ENCODE peak calls at places on chromosomes 3 and 15, in ten cellular contexts. One of them, this sample, is unnamed.

GRCh38 chr3:27521872-27522265 is 37.7 kb upstream of the SLC4A7 start:
- DNase-seq in activated T-cell treated with anti-CD3 and anti-CD28 coated beads for 1 hour: no peak
- DNase-seq in NCI-H1105 treated with DMSO at 0.1 percent for 48 hours: no peak
- DNase-seq in head of caudate nucleus: no peak
- DNase-seq in upper lobe of right lung: no peak
- DNase-seq in lower lobe of right lung: no peak
- DNase-seq in dorsolateral prefrontal cortex: no peak
- DNase-seq in endothelial cell: no peak
- DNase-seq in islet precursor cell: no peak
- DNase-seq in posterior cingulate gyrus: no peak
- DNase-seq in this sample: no peak

GRCh38 chr15:31016446-31016915 is 25.1 kb upstream of the MTMR10 start:
- DNase-seq in activated T-cell treated with anti-CD3 and anti-CD28 coated beads for 1 hour: no peak
- DNase-seq in NCI-H1105 treated with DMSO at 0.1 percent for 48 hours: no peak
- DNase-seq in head of caudate nucleus: no peak
- DNase-seq in upper lobe of right lung: no peak
- DNase-seq in lower lobe of right lung: no peak
- DNase-seq in dorsolateral prefrontal cortex: no peak
- DNase-seq in endothelial cell: no peak
- DNase-seq in islet precursor cell: no peak
- DNase-seq in posterior cingulate gyrus: no peak
- DNase-seq in this sample: no peak

GRCh38 chr3:16800361-16800760 is 84.4 kb upstream of the PLCL2 start:
- DNase-seq in activated T-cell treated with anti-CD3 and anti-CD28 coated beads for 1 hour: no peak
- DNase-seq in NCI-H1105 treated with DMSO at 0.1 percent for 48 hours: no peak
- DNase-seq in head of caudate nucleus: no peak
- DNase-seq in upper lobe of right lung: no peak
- DNase-seq in lower lobe of right lung: no peak
- DNase-seq in dorsolateral prefrontal cortex: no peak
- DNase-seq in endothelial cell: no peak
- DNase-seq in islet precursor cell: no peak
- DNase-seq in posterior cingulate gyrus: no peak
- DNase-seq in this sample: no peak

GRCh38 chr15:28889346-28889745 is 3.6 kb downstream of the APBA2 start:
- DNase-seq in activated T-cell treated with anti-CD3 and anti-CD28 coated beads for 1 hour: no peak
- DNase-seq in NCI-H1105 treated with DMSO at 0.1 percent for 48 hours: no peak
- DNase-seq in head of caudate nucleus: no peak
- DNase-seq in upper lobe of right lung: no peak
- DNase-seq in lower lobe of right lung: no peak
- DNase-seq in dorsolateral prefrontal cortex: no peak
- DNase-seq in endothelial cell: no peak
- DNase-seq in islet precursor cell: no peak
- DNase-seq in posterior cingulate gyrus: no peak
- DNase-seq in this sample: no peak

GRCh38 chr3:86175051-86175536 is 815.9 kb downstream of the VGLL3 start:
- DNase-seq in activated T-cell treated with anti-CD3 and anti-CD28 coated beads for 1 hour: no peak
- DNase-seq in NCI-H1105 treated with DMSO at 0.1 percent for 48 hours: peak; percentile 7
- DNase-seq in head of caudate nucleus: no peak
- DNase-seq in upper lobe of right lung: no peak
- DNase-seq in lower lobe of right lung: no peak
- DNase-seq in dorsolateral prefrontal cortex: no peak
- DNase-seq in endothelial cell: no peak
- DNase-seq in islet precursor cell: peak; percentile 54
- DNase-seq in posterior cingulate gyrus: no peak
- DNase-seq in this sample: no peak

GRCh38 chr15:38589502-38589901 is 24.9 kb upstream of the RASGRP1 start:
- DNase-seq in activated T-cell treated with anti-CD3 and anti-CD28 coated beads for 1 hour: no peak
- DNase-seq in NCI-H1105 treated with DMSO at 0.1 percent for 48 hours: no peak
- DNase-seq in head of caudate nucleus: no peak
- DNase-seq in upper lobe of right lung: no peak
- DNase-seq in lower lobe of right lung: no peak
- DNase-seq in dorsolateral prefrontal cortex: no peak
- DNase-seq in endothelial cell: no peak
- DNase-seq in islet precursor cell: peak; percentile 89
- DNase-seq in posterior cingulate gyrus: no peak
- DNase-seq in this sample: peak; percentile 47

GRCh38 chr3:63559884-63560283 is 92.6 kb upstream of the SNTN start:
- DNase-seq in activated T-cell treated with anti-CD3 and anti-CD28 coated beads for 1 hour: no peak
- DNase-seq in NCI-H1105 treated with DMSO at 0.1 percent for 48 hours: no peak
- DNase-seq in head of caudate nucleus: no peak
- DNase-seq in upper lobe of right lung: no peak
- DNase-seq in lower lobe of right lung: no peak
- DNase-seq in dorsolateral prefrontal cortex: no peak
- DNase-seq in endothelial cell: no peak
- DNase-seq in islet precursor cell: no peak
- DNase-seq in posterior cingulate gyrus: no peak
- DNase-seq in this sample: no peak

GRCh38 chr3:133996996-133997395 is 32.7 kb downstream of the SLCO2A1 start:
- DNase-seq in activated T-cell treated with anti-CD3 and anti-CD28 coated beads for 1 hour: no peak
- DNase-seq in NCI-H1105 treated with DMSO at 0.1 percent for 48 hours: no peak
- DNase-seq in head of caudate nucleus: no peak
- DNase-seq in upper lobe of right lung: no peak
- DNase-seq in lower lobe of right lung: no peak
- DNase-seq in dorsolateral prefrontal cortex: no peak
- DNase-seq in endothelial cell: no peak
- DNase-seq in islet precursor cell: peak; percentile 41
- DNase-seq in posterior cingulate gyrus: no peak
- DNase-seq in this sample: no peak

GRCh38 chr3:15953841-15954240 is 156.1 kb upstream of the ANKRD28 start:
- DNase-seq in activated T-cell treated with anti-CD3 and anti-CD28 coated beads for 1 hour: no peak
- DNase-seq in NCI-H1105 treated with DMSO at 0.1 percent for 48 hours: no peak
- DNase-seq in head of caudate nucleus: no peak
- DNase-seq in upper lobe of right lung: no peak
- DNase-seq in lower lobe of right lung: no peak
- DNase-seq in dorsolateral prefrontal cortex: no peak
- DNase-seq in endothelial cell: no peak
- DNase-seq in islet precursor cell: no peak
- DNase-seq in posterior cingulate gyrus: no peak
- DNase-seq in this sample: no peak

GRCh38 chr3:7282988-7283387 is 422.1 kb downstream of the GRM7 start:
- DNase-seq in activated T-cell treated with anti-CD3 and anti-CD28 coated beads for 1 hour: no peak
- DNase-seq in NCI-H1105 treated with DMSO at 0.1 percent for 48 hours: no peak
- DNase-seq in head of caudate nucleus: no peak
- DNase-seq in upper lobe of right lung: no peak
- DNase-seq in lower lobe of right lung: no peak
- DNase-seq in dorsolateral prefrontal cortex: no peak
- DNase-seq in endothelial cell: no peak
- DNase-seq in islet precursor cell: peak; percentile 65
- DNase-seq in posterior cingulate gyrus: no peak
- DNase-seq in this sample: no peak

GRCh38 chr3:156620260-156620659 is 54.1 kb upstream of the TIPARP start:
- DNase-seq in activated T-cell treated with anti-CD3 and anti-CD28 coated beads for 1 hour: no peak
- DNase-seq in NCI-H1105 treated with DMSO at 0.1 percent for 48 hours: peak; percentile 99
- DNase-seq in head of caudate nucleus: no peak
- DNase-seq in upper lobe of right lung: no peak
- DNase-seq in lower lobe of right lung: no peak
- DNase-seq in dorsolateral prefrontal cortex: no peak
- DNase-seq in endothelial cell: no peak
- DNase-seq in islet precursor cell: no peak
- DNase-seq in posterior cingulate gyrus: no peak
- DNase-seq in this sample: no peak

GRCh38 chr15:101533371-101534140 is 44.0 kb upstream of the PCSK6 start:
- DNase-seq in activated T-cell treated with anti-CD3 and anti-CD28 coated beads for 1 hour: no peak
- DNase-seq in NCI-H1105 treated with DMSO at 0.1 percent for 48 hours: no peak
- DNase-seq in head of caudate nucleus: peak; percentile 32
- DNase-seq in upper lobe of right lung: no peak
- DNase-seq in lower lobe of right lung: no peak
- DNase-seq in dorsolateral prefrontal cortex: no peak
- DNase-seq in endothelial cell: no peak
- DNase-seq in islet precursor cell: peak; percentile 25
- DNase-seq in posterior cingulate gyrus: no peak
- DNase-seq in this sample: no peak

GRCh38 chr3:50575372-50575771 is 6.0 kb downstream of the HEMK1 start:
- DNase-seq in activated T-cell treated with anti-CD3 and anti-CD28 coated beads for 1 hour: no peak
- DNase-seq in NCI-H1105 treated with DMSO at 0.1 percent for 48 hours: no peak
- DNase-seq in head of caudate nucleus: no peak
- DNase-seq in upper lobe of right lung: no peak
- DNase-seq in lower lobe of right lung: no peak
- DNase-seq in dorsolateral prefrontal cortex: no peak
- DNase-seq in endothelial cell: no peak
- DNase-seq in islet precursor cell: no peak
- DNase-seq in posterior cingulate gyrus: no peak
- DNase-seq in this sample: no peak

GRCh38 chr3:44021646-44022594 is 219.8 kb upstream of the TOPAZ1 start:
- DNase-seq in activated T-cell treated with anti-CD3 and anti-CD28 coated beads for 1 hour: no peak
- DNase-seq in NCI-H1105 treated with DMSO at 0.1 percent for 48 hours: no peak
- DNase-seq in head of caudate nucleus: peak; percentile 60
- DNase-seq in upper lobe of right lung: no peak
- DNase-seq in lower lobe of right lung: no peak
- DNase-seq in dorsolateral prefrontal cortex: no peak
- DNase-seq in endothelial cell: peak; percentile 29
- DNase-seq in islet precursor cell: no peak
- DNase-seq in posterior cingulate gyrus: no peak
- DNase-seq in this sample: no peak

GRCh38 chr3:112531358-112531781 is 30.4 kb downstream of the ATG3 start:
- DNase-seq in activated T-cell treated with anti-CD3 and anti-CD28 coated beads for 1 hour: no peak
- DNase-seq in NCI-H1105 treated with DMSO at 0.1 percent for 48 hours: peak; percentile 29
- DNase-seq in head of caudate nucleus: no peak
- DNase-seq in upper lobe of right lung: no peak
- DNase-seq in lower lobe of right lung: no peak
- DNase-seq in dorsolateral prefrontal cortex: no peak
- DNase-seq in endothelial cell: no peak
- DNase-seq in islet precursor cell: no peak
- DNase-seq in posterior cingulate gyrus: no peak
- DNase-seq in this sample: peak; percentile 26

GRCh38 chr15:63048986-63049665 is 6.6 kb downstream of the TPM1 start:
- DNase-seq in activated T-cell treated with anti-CD3 and anti-CD28 coated beads for 1 hour: peak; percentile 9
- DNase-seq in NCI-H1105 treated with DMSO at 0.1 percent for 48 hours: peak; percentile 80
- DNase-seq in head of caudate nucleus: peak; percentile 83
- DNase-seq in upper lobe of right lung: peak; percentile 72
- DNase-seq in lower lobe of right lung: peak; percentile 70
- DNase-seq in dorsolateral prefrontal cortex: peak; percentile 61
- DNase-seq in endothelial cell: peak; percentile 30
- DNase-seq in islet precursor cell: peak; percentile 82
- DNase-seq in posterior cingulate gyrus: peak; percentile 61
- DNase-seq in this sample: no peak

GRCh38 chr15:79515628-79516027 is 83.5 kb downstream of the MINAR1 start:
- DNase-seq in activated T-cell treated with anti-CD3 and anti-CD28 coated beads for 1 hour: no peak
- DNase-seq in NCI-H1105 treated with DMSO at 0.1 percent for 48 hours: no peak
- DNase-seq in head of caudate nucleus: no peak
- DNase-seq in upper lobe of right lung: no peak
- DNase-seq in lower lobe of right lung: no peak
- DNase-seq in dorsolateral prefrontal cortex: no peak
- DNase-seq in endothelial cell: no peak
- DNase-seq in islet precursor cell: no peak
- DNase-seq in posterior cingulate gyrus: no peak
- DNase-seq in this sample: no peak

This sample was measured in fibroblast of the conjunctiva.